ENCODE peak calls at places on chromosomes 2 and 18, in nine cellular contexts. Y, S, C, E, X, I, H, Q and J are unnamed samples. For H3K36me3, the result is how much of the 10 kb centered on the place peaks cover.

GRCh38 chr2:20516646-20517341 is 69.9 kb downstream of the RHOB start:
- DNase-seq in S (no peak), C (no peak), Y (no peak), E (no peak), Q (no peak), I (peak), H (peak), X (peak), J (no peak)

GRCh38 chr18:33804258-33804657 is 226.2 kb downstream of the ASXL3 start:
- DNase-seq in E (no peak), H (peak), X (peak), S (no peak), C (no peak), Q (no peak), I (no peak), Y (no peak), J (no peak)

GRCh38 chr18:77572537-77572936 is 322.9 kb downstream of the GALR1 start:
- DNase-seq in C (no peak), Y (no peak), Q (no peak), X (no peak), S (no peak), I (no peak), E (no peak), H (no peak), J (no peak)

GRCh38 chr2:204575463-204575862 is 30.2 kb downstream of the PARD3B start:
- DNase-seq in E (no peak), X (no peak), Q (no peak), Y (no peak), H (no peak), I (no peak), S (no peak), C (no peak), J (no peak)

GRCh38 chr2:207040606-207041173 is 101.4 kb downstream of the CPO start:
- DNase-seq in H (no peak), S (no peak), E (no peak), Q (no peak), I (no peak), Y (no peak), X (no peak), C (no peak), J (peak)

GRCh38 chr18:67733094-67733493 is 216.6 kb upstream of the DSEL start:
- DNase-seq in E (no peak), S (no peak), Y (no peak), H (peak), X (peak), C (no peak), Q (no peak), I (no peak), J (no peak)

GRCh38 chr2:28219736-28220364 is 172.8 kb upstream of the FOSL2 start:
- DNase-seq in S (no peak), X (no peak), E (no peak), Y (no peak), I (no peak), H (no peak), Q (no peak), C (no peak), J (no peak)

GRCh38 chr2:120898961-120899360 is 163.3 kb downstream of the GLI2 start:
- DNase-seq in Q (no peak), Y (no peak), I (no peak), H (no peak), C (no peak), X (no peak), E (no peak), S (peak), J (no peak)

GRCh38 chr2:144027593-144027992 is 492.3 kb downstream of the ZEB2 start:
- DNase-seq in X (no peak), I (no peak), Q (no peak), Y (no peak), E (no peak), C (no peak), H (no peak), S (no peak), J (no peak)

GRCh38 chr18:5995626-5996025 is 100.3 kb upstream of the TMEM200C start:
- DNase-seq in S (no peak), E (no peak), C (no peak), Y (no peak), I (no peak), H (no peak), X (no peak), Q (no peak), J (no peak)

GRCh38 chr2:36811071-36811470 is 114.6 kb downstream of the VIT start:
- DNase-seq in E (no peak), H (no peak), C (no peak), I (no peak), X (no peak), S (no peak), Y (no peak), Q (peak), J (no peak)

GRCh38 chr18:56009451-56009850 is 421.5 kb upstream of the TCF4 start:
- DNase-seq in I (no peak), S (no peak), C (no peak), Q (no peak), Y (no peak), X (no peak), E (no peak), H (no peak), J (no peak)

GRCh38 chr18:57436193-57436964 is 1.2 kb downstream of the ONECUT2 start:
- DNase-seq in I (no peak), C (no peak), Y (no peak), Q (no peak), X (no peak), H (no peak), E (no peak), S (no peak), J (no peak)

GRCh38 chr2:187139469-187139868 is 290.5 kb upstream of the ZSWIM2 start:
- DNase-seq in C (peak), H (no peak), Y (no peak), Q (no peak), I (no peak), X (no peak), E (peak), S (no peak), J (no peak)

GRCh38 chr2:26720322-26721166 is 28.0 kb downstream of the KCNK3 start:
- DNase-seq in E (peak), C (peak), Q (peak), Y (peak), S (peak), H (peak), I (peak), X (peak), J (peak)

GRCh38 chr2:219916261-219916660 is 288.8 kb downstream of the SLC4A3 start:
- DNase-seq in E (no peak), X (no peak), H (no peak), C (no peak), Q (no peak), Y (no peak), I (no peak), S (no peak), J (no peak)

GRCh38 chr2:219914577-219914976 is 287.1 kb downstream of the SLC4A3 start:
- DNase-seq in X (no peak), Q (no peak), H (no peak), Y (no peak), S (no peak), C (no peak), I (no peak), E (no peak), J (no peak)

GRCh38 chr2:219908538-219908937 is 281.1 kb downstream of the SLC4A3 start:
- DNase-seq in S (no peak), I (no peak), C (no peak), Y (no peak), H (no peak), E (no peak), Q (peak), X (no peak), J (no peak)

GRCh38 chr2:219911541-219911940 is 284.1 kb downstream of the SLC4A3 start:
- DNase-seq in Y (no peak), I (no peak), E (no peak), H (no peak), C (no peak), X (peak), S (no peak), Q (no peak), J (no peak)

GRCh38 chr2:219912530-219912929 is 285.1 kb downstream of the SLC4A3 start:
- DNase-seq in Y (no peak), H (peak), C (no peak), E (no peak), Q (no peak), S (no peak), I (no peak), X (peak), J (no peak)
- TF ChIP-seq CTCF in Y (no peak), H (peak), C (no peak), E (peak), Q (no peak), S (no peak), I (no peak), X (no peak), J (peak)

GRCh38 chr2:97900806-97901205 is 94.9 kb downstream of the TMEM131 start:
- DNase-seq in X (peak), I (no peak), Y (no peak), E (no peak), C (no peak), S (no peak), H (peak), Q (no peak), J (no peak)
- H3K36me3 ChIP-seq in X (under half), I (under half), Y (under half), E (under half), C (under half), S (under half), H (under half), Q (under half), J (under half)

GRCh38 chr2:212777020-212777491 is 238.5 kb upstream of the ERBB4 start:
- DNase-seq in E (no peak), Q (peak), X (peak), I (no peak), Y (no peak), C (no peak), S (no peak), H (peak), J (no peak)
- TF ChIP-seq CTCF in E (peak), Q (no peak), X (peak), I (peak), Y (peak), C (peak), S (peak), H (peak), J (peak)

GRCh38 chr2:40159333-40159732 is 292.6 kb downstream of the SLC8A1 start:
- DNase-seq in X (no peak), S (no peak), Y (no peak), C (no peak), I (no peak), H (no peak), Q (no peak), E (no peak), J (no peak)

GRCh38 chr2:40155728-40156127 is 296.2 kb downstream of the SLC8A1 start:
- DNase-seq in I (no peak), Q (no peak), H (peak), E (no peak), C (no peak), S (no peak), Y (no peak), X (peak), J (no peak)

GRCh38 chr2:40160730-40161129 is 291.2 kb downstream of the SLC8A1 start:
- DNase-seq in H (peak), C (no peak), S (no peak), Q (no peak), I (no peak), X (no peak), Y (no peak), E (no peak), J (no peak)

GRCh38 chr2:40161986-40162385 is 289.9 kb downstream of the SLC8A1 start:
- DNase-seq in E (no peak), C (no peak), Y (no peak), H (no peak), I (no peak), S (no peak), X (no peak), Q (no peak), J (no peak)

DNA sequence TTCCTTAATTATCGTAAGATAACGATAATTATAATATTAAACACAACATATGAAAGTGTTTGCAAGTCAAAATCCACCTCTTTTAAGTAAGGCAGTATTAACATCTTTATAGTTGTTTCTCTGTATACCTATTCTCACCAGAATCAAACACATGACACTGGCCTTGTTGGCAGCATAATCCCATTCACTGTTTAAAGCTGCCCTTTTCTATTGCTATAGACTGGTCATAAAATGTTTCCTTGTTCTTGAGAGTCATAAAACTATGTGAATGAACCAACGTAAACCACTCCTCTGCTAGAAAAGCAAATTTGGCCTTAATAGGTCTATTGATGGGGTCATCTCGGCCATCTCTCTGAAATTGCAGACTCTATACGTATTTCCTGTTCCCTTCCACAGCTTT is 293.1 kb downstream of the SLC8A1 start:
- DNase-seq in Q (no peak), H (no peak), Y (no peak), C (no peak), S (no peak), I (no peak), X (no peak), E (no peak), J (no peak)
- H3K36me3 ChIP-seq in Q (under half), H (under half), Y (under half), C (half or more), S (under half), I (under half), X (half or more), E (half or more), J (under half)